ENCODE peak calls at places on chromosomes 11 and 22, in four cellular contexts. H is fibroblast of pulmonary artery, B is HFFc6, C is tibial nerve. Q is an unnamed sample.

GRCh38 chr11:1008001-1008400 is 28.5 kb downstream of the MUC6 start:
- DNase-seq in H (no peak), B (no peak), C (no peak), Q (no peak)

GRCh38 chr11:61654397-61654829 is 25.8 kb upstream of the DAGLA start:
- DNase-seq in H (peak; percentile 10), C (peak; percentile 43), B (no peak), Q (no peak)

GRCh38 chr11:122717264-122717867 is 61.8 kb downstream of the UBASH3B start:
- DNase-seq in C (no peak), B (no peak), H (no peak), Q (no peak)

GRCh38 chr11:131370090-131370751 is at the start of gene NTM:
- DNase-seq in C (peak; percentile 73), H (peak; percentile 8), B (peak; percentile 11), Q (peak; percentile 68)

GRCh38 chr11:33706546-33706945 is 5.9 kb upstream of the C11orf91 start:
- DNase-seq in B (no peak), H (peak; percentile 77), C (no peak), Q (no peak)

GRCh38 chr11:2299773-2300172 is 1.9 kb downstream of the C11orf21 start:
- DNase-seq in B (no peak), C (no peak), H (no peak), Q (no peak)

GRCh38 chr11:33829430-33830141 is 55.3 kb upstream of the FBXO3 start:
- DNase-seq in B (peak; percentile 65), C (peak; percentile 71), H (peak; percentile 82), Q (peak; percentile 69)

GRCh38 chr22:36197065-36197440 is 4.6 kb downstream of the APOL4 start:
- DNase-seq in B (no peak), C (peak; percentile 39), H (peak; percentile 77), Q (peak; percentile 92)

GRCh38 chr22:31447337-31447736 is 42.3 kb downstream of the EIF4ENIF1 start:
- DNase-seq in H (no peak), C (no peak), B (no peak), Q (no peak)

GRCh38 chr22:48897959-48898358 is 929.7 kb downstream of the BRD1 start:
- DNase-seq in B (no peak), H (no peak), C (no peak), Q (no peak)

GRCh38 chr22:36585841-36586240 is 56.9 kb upstream of the EIF3D start:
- DNase-seq in H (no peak), C (no peak), B (peak; percentile 6), Q (no peak)

GRCh38 chr11:66674964-66675602 is 2.6 kb downstream of the RBM4B start:
- DNase-seq in H (no peak), B (no peak), C (no peak), Q (no peak)